ENCODE peak calls at places on chromosomes 12 and 14, in four cellular contexts. R is mesothelial cell of epicardium, N is nephron progenitor cell, Y is endodermal cell. E is an unnamed sample.

GRCh38 chr14:47022721-47023120 is 371.1 kb upstream of the RPL10L start:
- DNase-seq in R (no peak), N (no peak), Y (no peak), E (no peak)

GRCh38 chr14:37051680-37052079 is 120.7 kb downstream of the SLC25A21 start:
- DNase-seq in R (no peak), N (no peak), Y (no peak), E (no peak)

GRCh38 chr14:92475451-92476187 is 38.0 kb upstream of the RIN3 start:
- DNase-seq in R (peak), N (no peak), Y (no peak), E (peak)

GRCh38 chr12:102691773-102692555 is 211.6 kb upstream of the IGF1 start:
- DNase-seq in R (no peak), N (no peak), Y (no peak), E (no peak)

GRCh38 chr12:92034858-92035401 is 110.7 kb downstream of the BTG1 start:
- DNase-seq in R (peak), N (peak), Y (no peak), E (no peak)

GRCh38 chr12:94551810-94552209 is 92.1 kb upstream of the CEP83 start:
- DNase-seq in R (no peak), N (no peak), Y (no peak), E (no peak)

GRCh38 chr14:48937796-48938195 is 648.4 kb downstream of the RPS29 start:
- DNase-seq in R (no peak), N (no peak), Y (no peak), E (no peak)

GRCh38 chr12:26704684-26705475 is 128.1 kb downstream of the ITPR2 start:
- DNase-seq in R (no peak), N (no peak), Y (no peak), E (no peak)

GRCh38 chr12:26683443-26683842 is 149.6 kb downstream of the ITPR2 start:
- DNase-seq in R (no peak), N (no peak), Y (no peak), E (no peak)

GRCh38 chr12:32309811-32310755 is 89.3 kb upstream of the FGD4 start:
- DNase-seq in R (no peak), N (no peak), Y (no peak), E (no peak)

GRCh38 chr12:108580531-108580930 is 17.4 kb downstream of the TMEM119 start:
- DNase-seq in R (no peak), N (no peak), Y (no peak), E (no peak)

GRCh38 chr14:89378119-89378518 is 38.9 kb downstream of the FOXN3 start:
- DNase-seq in R (no peak), N (no peak), Y (no peak), E (no peak)

GRCh38 chr12:47079894-47080724 is at the start of gene AMIGO2:
- DNase-seq in R (peak), N (peak), Y (peak), E (no peak)

GRCh38 chr14:72633551-72633950 is 260.4 kb downstream of the DPF3 start:
- DNase-seq in R (no peak), N (no peak), Y (no peak), E (no peak)

GRCh38 chr12:77130193-77130592 is 64.8 kb upstream of the E2F7 start:
- DNase-seq in R (no peak), N (no peak), Y (no peak), E (no peak)

GRCh38 chr12:1670815-1671268 is 20.0 kb upstream of the ADIPOR2 start:
- DNase-seq in R (no peak), N (no peak), Y (peak), E (no peak)

GRCh38 chr12:106551410-106551809 is 31.4 kb upstream of the RFX4 start:
- DNase-seq in R (no peak), N (no peak), Y (peak), E (no peak)

GRCh38 chr14:35398095-35398584 is 6.4 kb downstream of the NFKBIA start:
- DNase-seq in R (no peak), N (no peak), Y (peak), E (no peak)

GRCh38 chr12:106883421-106883820 is 72.3 kb upstream of the TMEM263 start:
- DNase-seq in R (no peak), N (no peak), Y (no peak), E (no peak)

GRCh38 chr12:45543887-45544286 is 185.6 kb upstream of the ARID2 start:
- DNase-seq in R (no peak), N (peak), Y (peak), E (no peak)

GRCh38 chr12:91105807-91106206 is 5.5 kb downstream of the LUM start:
- DNase-seq in R (no peak), N (no peak), Y (no peak), E (no peak)

GRCh38 chr12:58812229-58812628 is 108.1 kb downstream of the LRIG3 start:
- DNase-seq in R (no peak), N (no peak), Y (no peak), E (no peak)

GRCh38 chr12:108980831-108981618 is 39.8 kb downstream of the SVOP start:
- DNase-seq in R (no peak), N (no peak), Y (no peak), E (no peak)

GRCh38 chr12:26298785-26299621 is 103.6 kb downstream of the SSPN start:
- DNase-seq in R (no peak), N (no peak), Y (no peak), E (no peak)

GRCh38 chr12:77118696-77119095 is 53.3 kb upstream of the E2F7 start:
- DNase-seq in R (no peak), N (no peak), Y (no peak), E (no peak)

GRCh38 chr12:26623136-26623535 is 209.9 kb downstream of the ITPR2 start:
- DNase-seq in R (no peak), N (no peak), Y (no peak), E (no peak)

GRCh38 chr12:52796839-52797528 is 1.1 kb upstream of the KRT3 start:
- DNase-seq in R (no peak), N (no peak), Y (no peak), E (no peak)

GRCh38 chr14:53814371-53814770 is 142.3 kb downstream of the BMP4 start:
- DNase-seq in R (no peak), N (no peak), Y (no peak), E (no peak)

GRCh38 chr12:19238520-19238919 is 109.0 kb downstream of the PLEKHA5 start:
- DNase-seq in R (no peak), N (no peak), Y (no peak), E (no peak)

GRCh38 chr12:94596596-94596995 is 53.8 kb downstream of the TMCC3 start:
- DNase-seq in R (no peak), N (no peak), Y (no peak), E (no peak)

GRCh38 chr12:17875230-17875629 is 214.8 kb downstream of the RERGL start:
- DNase-seq in R (no peak), N (no peak), Y (no peak), E (no peak)

GRCh38 chr12:132686831-132687210 is 321 bp downstream of the POLE start:
- DNase-seq in R (no peak), N (peak), Y (no peak), E (no peak)

GRCh38 chr12:5807538-5808219 is 137.4 kb downstream of the ANO2 start:
- DNase-seq in R (no peak), N (no peak), Y (no peak), E (no peak)

GRCh38 chr14:63423889-63424288 is 105.2 kb upstream of the GPHB5 start:
- DNase-seq in R (no peak), N (no peak), Y (no peak), E (no peak)

GRCh38 chr14:70265422-70265821 is 76.7 kb upstream of the SLC8A3 start:
- DNase-seq in R (no peak), N (no peak), Y (no peak), E (no peak)

GRCh38 chr12:22994276-22994675 is 369.3 kb downstream of the ETNK1 start:
- DNase-seq in R (no peak), N (no peak), Y (no peak), E (no peak)

GRCh38 chr12:2256453-2256852 is 203.7 kb downstream of the CACNA1C start:
- DNase-seq in R (no peak), N (no peak), Y (no peak), E (no peak)

GRCh38 chr12:95415451-95415850 is 58.5 kb upstream of the METAP2 start:
- DNase-seq in R (no peak), N (no peak), Y (no peak), E (no peak)

GRCh38 chr12:56298828-56299227 is 1.3 kb downstream of the CS start:
- DNase-seq in R (no peak), N (no peak), Y (no peak), E (no peak)

GRCh38 chr12:56299308-56299852 is 750 bp downstream of the CS start:
- DNase-seq in R (no peak), N (no peak), Y (no peak), E (no peak)

GRCh38 chr12:56304276-56304675 is 4.1 kb upstream of the CS start:
- DNase-seq in R (no peak), N (no peak), Y (no peak), E (no peak)

GRCh38 chr12:56299853-56300643 is at the start of gene CS:
- DNase-seq in R (peak), N (peak), Y (peak), E (peak)

DNA sequence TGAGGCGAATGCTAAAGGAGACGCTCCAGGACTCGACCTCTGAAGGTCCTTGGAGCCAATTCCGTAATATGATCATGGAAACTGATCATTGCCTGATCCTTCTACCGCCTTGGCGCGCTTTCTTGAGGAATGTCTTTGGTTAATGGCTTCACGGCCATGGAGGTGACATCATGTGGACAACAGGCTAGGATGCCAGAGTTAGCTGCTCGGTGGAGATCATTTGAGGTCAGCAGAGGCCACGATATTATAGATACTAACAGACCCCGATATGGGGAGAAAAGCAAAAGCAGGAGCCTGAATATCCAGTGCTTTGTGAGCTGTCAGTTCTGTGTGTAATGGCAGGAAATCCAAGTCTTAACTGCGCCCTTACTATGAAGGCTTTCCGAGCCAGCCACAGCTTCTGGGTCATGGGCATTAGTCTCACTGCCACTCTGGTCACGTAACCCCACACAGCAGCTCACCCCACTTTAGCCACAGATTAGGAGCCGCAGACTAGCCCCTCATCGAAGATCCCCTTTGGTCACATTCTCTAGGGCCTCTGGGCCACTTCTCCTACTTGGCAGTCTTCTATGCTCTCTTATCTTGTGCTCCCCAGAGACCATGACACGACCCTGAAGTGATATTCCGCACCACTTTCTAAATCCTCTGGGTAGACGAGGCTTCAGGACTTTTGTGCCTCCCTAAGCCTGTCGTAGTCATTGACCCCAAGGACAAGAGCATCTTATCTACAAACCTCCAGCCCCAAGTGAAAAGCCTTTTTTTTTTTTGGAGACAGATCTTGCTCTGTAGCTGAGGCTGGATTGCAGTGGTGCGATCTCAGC is 724 bp upstream of the CS start:
- DNase-seq in R (no peak), N (no peak), Y (no peak), E (peak)
- TF ChIP-seq CTCF in R (no peak), N (no peak), Y (no peak), E (no peak)

GRCh38 chr12:55823419-55823818 is 5.6 kb downstream of the ORMDL2 start:
- DNase-seq in R (no peak), N (no peak), Y (no peak), E (no peak)

GRCh38 chr12:55818886-55819285 is 1.0 kb downstream of the ORMDL2 start:
- DNase-seq in R (no peak), N (no peak), Y (peak), E (peak)

GRCh38 chr12:55820679-55821078 is 2.8 kb downstream of the ORMDL2 start:
- DNase-seq in R (no peak), N (no peak), Y (peak), E (no peak)

GRCh38 chr12:55824726-55825125 is 4.7 kb downstream of the DNAJC14 start:
- DNase-seq in R (no peak), N (no peak), Y (no peak), E (peak)

DNA sequence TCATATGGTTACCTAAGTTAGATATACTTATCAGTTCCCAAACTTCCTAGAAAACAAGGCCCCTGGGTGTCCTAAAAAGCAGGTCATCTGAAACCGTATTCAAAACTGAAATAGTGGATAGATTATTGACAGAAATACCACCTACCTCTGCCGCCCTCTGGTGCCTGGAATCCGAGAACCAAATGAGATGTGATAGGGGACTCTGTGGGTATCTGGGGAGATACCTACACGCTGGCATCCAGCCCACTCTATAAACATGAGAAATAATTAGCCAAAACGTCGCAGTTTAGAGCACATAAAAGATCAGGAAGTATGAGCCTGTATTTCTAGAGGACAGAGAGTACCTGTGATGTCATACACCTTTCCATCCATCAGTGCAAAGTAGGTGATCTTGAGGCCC is 4.4 kb downstream of the ORMDL2 start:
- DNase-seq in R (no peak), N (no peak), Y (peak), E (no peak)
- TF ChIP-seq CTCF in R (no peak), N (no peak), Y (peak), E (no peak)

GRCh38 chr14:29521526-29522137 is 406.0 kb downstream of the PRKD1 start:
- DNase-seq in R (no peak), N (peak), Y (peak), E (no peak)
- TF ChIP-seq CTCF in R (no peak), N (peak), Y (peak), E (no peak)

DNA sequence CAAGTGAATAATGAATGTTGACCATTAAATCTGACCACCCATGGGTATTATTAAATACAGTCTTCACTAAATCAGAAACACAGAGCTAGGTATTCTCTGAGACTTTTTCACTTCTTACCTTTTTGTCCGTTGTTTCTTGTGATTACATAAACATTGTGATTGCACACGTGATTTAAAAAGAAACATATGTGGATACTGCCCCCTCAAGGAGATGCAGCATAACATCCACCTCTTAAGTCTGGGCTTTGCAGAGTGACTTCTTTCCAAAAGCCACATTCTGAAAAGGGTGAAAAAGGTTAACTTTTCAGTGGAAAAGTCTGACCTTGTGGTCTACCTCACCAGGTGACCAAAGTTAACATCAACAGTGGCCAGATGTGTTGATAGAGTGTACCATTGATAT is 185.5 kb upstream of the FAR2 start:
- DNase-seq in R (no peak), N (no peak), Y (no peak), E (no peak)
- TF ChIP-seq CTCF in R (peak), N (peak), Y (peak), E (peak)

GRCh38 chr14:22088614-22089359 is 415.2 kb upstream of the OR4E1 start:
- DNase-seq in R (no peak), N (no peak), Y (no peak), E (no peak)

GRCh38 chr14:22086149-22086548 is 412.5 kb upstream of the OR4E1 start:
- DNase-seq in R (no peak), N (no peak), Y (no peak), E (no peak)

GRCh38 chr14:22081352-22081751 is 407.7 kb upstream of the OR4E1 start:
- DNase-seq in R (no peak), N (no peak), Y (no peak), E (no peak)

GRCh38 chr14:22089940-22090339 is 416.3 kb upstream of the OR4E1 start:
- DNase-seq in R (no peak), N (no peak), Y (no peak), E (no peak)

GRCh38 chr14:22084393-22085281 is 411.0 kb upstream of the OR4E1 start:
- DNase-seq in R (no peak), N (peak), Y (no peak), E (no peak)
- TF ChIP-seq CTCF in R (peak), N (peak), Y (peak), E (peak)

GRCh38 chr14:49999216-49999761 is 106.4 kb downstream of the ARF6 start:
- DNase-seq in R (no peak), N (no peak), Y (peak), E (peak)

GRCh38 chr14:50001999-50002925 is 109.4 kb downstream of the ARF6 start:
- DNase-seq in R (no peak), N (no peak), Y (peak), E (no peak)

GRCh38 chr14:50001146-50001998 is 108.5 kb downstream of the ARF6 start:
- DNase-seq in R (peak), N (no peak), Y (peak), E (no peak)

GRCh38 chr14:49999826-50000214 is 106.9 kb downstream of the ARF6 start:
- DNase-seq in R (no peak), N (no peak), Y (peak), E (no peak)

GRCh38 chr14:50000215-50001145 is 107.6 kb downstream of the ARF6 start:
- DNase-seq in R (peak), N (peak), Y (peak), E (peak)
- TF ChIP-seq CTCF in R (no peak), N (no peak), Y (no peak), E (no peak)

DNA sequence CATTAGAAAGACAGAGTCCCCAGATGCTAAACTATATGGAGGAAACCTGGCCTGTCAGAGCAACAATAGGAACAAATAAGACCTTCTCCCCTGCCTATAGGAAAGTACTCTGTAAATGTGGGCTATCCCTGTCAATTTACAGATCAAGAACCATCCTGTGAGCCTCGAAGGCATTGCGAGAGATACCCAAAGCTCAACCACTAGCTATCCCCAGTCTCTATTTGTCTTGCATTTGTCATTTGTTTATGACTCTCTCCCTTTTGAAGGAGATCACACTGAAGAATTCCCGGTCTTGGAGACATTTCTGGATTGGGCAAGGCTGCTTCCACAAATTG is 42.7 kb upstream of the DHRS4 start:
- DNase-seq in R (no peak), N (no peak), Y (no peak), E (no peak)
- TF ChIP-seq CTCF in R (no peak), N (no peak), Y (no peak), E (no peak)

GRCh38 chr12:119544780-119545625 is 48.6 kb upstream of the TMEM233 start:
- DNase-seq in R (peak), N (peak), Y (peak), E (no peak)
- TF ChIP-seq CTCF in R (peak), N (peak), Y (peak), E (peak)

E was measured in suprapubic skin.